ENCODE peak calls at places on chromosomes 5 and 9, in five cellular contexts. U is pancreas; H is CD8-positive, alpha-beta T cell; P is BJ; J is trophoblast cell. F is an unnamed sample.
A peak's percentile ranks its signal among the peaks of the same experiment; 100 is the strongest.

GRCh38 chr9:137251194-137251461 is at the start of gene STPG3:
- DNase-seq in U (no peak), H (no peak), P (no peak), J (no peak), F (no peak)

GRCh38 chr9:133981958-133982681 is 10.0 kb downstream of the VAV2 start:
- DNase-seq in U (no peak), H (no peak), P (no peak), J (no peak), F (no peak)

GRCh38 chr9:89795555-89796195 is 190.9 kb downstream of the GADD45G start:
- DNase-seq in U (no peak), H (no peak), P (no peak), J (peak; percentile 85), F (no peak)

GRCh38 chr5:109411627-109412026 is 1.9 kb upstream of the PJA2 start:
- DNase-seq in U (no peak), H (no peak), P (peak; percentile 74), J (no peak), F (peak; percentile 88)

GRCh38 chr5:119274767-119275130 is 81.1 kb upstream of the TNFAIP8 start:
- DNase-seq in U (no peak), H (peak; percentile 30), P (peak; percentile 37), J (no peak), F (no peak)

GRCh38 chr9:3385871-3386270 is 139.9 kb downstream of the RFX3 start:
- DNase-seq in U (no peak), H (no peak), P (no peak), J (no peak), F (no peak)

GRCh38 chr9:99140685-99141314 is 35.9 kb downstream of the TGFBR1 start:
- DNase-seq in U (peak; percentile 24), H (peak; percentile 56), P (no peak), J (no peak), F (no peak)

GRCh38 chr9:77827104-77827784 is 179.1 kb upstream of the GNA14 start:
- DNase-seq in U (no peak), H (no peak), P (no peak), J (no peak), F (no peak)

GRCh38 chr5:150021491-150022162 is 21.1 kb downstream of the HMGXB3 start:
- DNase-seq in U (no peak), H (no peak), P (no peak), J (no peak), F (no peak)

GRCh38 chr5:149583394-149583793 is 2.1 kb downstream of the ARHGEF37 start:
- DNase-seq in U (peak; percentile 79), H (no peak), P (no peak), J (no peak), F (no peak)

GRCh38 chr5:37435261-37435660 is 56.1 kb downstream of the WDR70 start:
- DNase-seq in U (no peak), H (no peak), P (no peak), J (no peak), F (no peak)

GRCh38 chr9:21906878-21907277 is 87.3 kb downstream of the CDKN2A start:
- DNase-seq in U (no peak), H (no peak), P (no peak), J (no peak), F (no peak)

GRCh38 chr5:15518786-15519185 is 18.8 kb downstream of the FBXL7 start:
- DNase-seq in U (no peak), H (no peak), P (no peak), J (peak; percentile 73), F (no peak)

DNA sequence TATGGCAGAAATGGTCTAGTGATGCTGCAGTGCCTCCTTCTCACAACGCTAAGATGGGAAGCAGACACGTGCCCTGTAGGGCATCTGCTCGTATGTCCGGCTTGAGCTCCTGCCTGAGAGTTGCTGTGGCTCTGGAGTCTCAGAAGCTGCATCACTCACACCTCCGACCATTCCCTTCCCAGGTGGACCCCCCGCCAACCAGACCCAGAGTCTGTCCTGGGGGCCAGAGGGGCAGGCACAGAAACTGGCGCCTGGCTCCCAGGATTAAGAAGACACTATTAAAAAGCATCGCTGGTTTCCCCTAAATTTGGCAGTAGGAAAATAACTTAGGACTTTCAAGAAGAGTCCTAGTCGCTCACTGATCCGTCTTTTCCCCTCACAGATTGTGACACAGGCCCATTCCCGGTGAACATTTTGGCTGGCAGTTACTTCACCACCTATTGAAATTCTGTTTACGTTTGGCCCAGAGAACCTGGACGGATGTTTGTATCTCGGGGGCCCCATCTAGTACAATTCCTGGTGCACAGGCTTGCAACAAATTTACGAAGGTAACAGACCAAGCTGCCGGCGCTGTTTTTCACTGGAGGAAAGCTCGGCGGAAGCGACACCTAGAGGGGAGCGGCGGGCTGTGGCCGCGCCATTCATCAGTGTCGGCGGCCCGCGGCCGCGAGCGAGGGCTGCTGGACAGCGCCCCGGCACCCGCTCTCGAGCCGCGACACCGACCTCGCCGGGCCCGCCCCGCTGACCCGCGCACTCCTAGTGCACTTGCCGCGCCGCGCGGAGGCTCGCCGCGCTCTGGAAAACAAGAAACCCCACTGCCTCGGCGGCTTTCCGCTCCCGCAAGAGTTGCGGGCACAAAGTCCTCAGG is 1.6 kb downstream of the FSTL4 start:
- DNase-seq in U (peak; percentile 74), H (no peak), P (no peak), J (peak; percentile 69), F (no peak)
- H3K4me3 ChIP-seq in U (peak overlapping the region; percentile 13), H (peak overlapping the region; percentile 54), P (no peak overlapping the region), J (no peak overlapping the region), F (no peak overlapping the region)

DNA sequence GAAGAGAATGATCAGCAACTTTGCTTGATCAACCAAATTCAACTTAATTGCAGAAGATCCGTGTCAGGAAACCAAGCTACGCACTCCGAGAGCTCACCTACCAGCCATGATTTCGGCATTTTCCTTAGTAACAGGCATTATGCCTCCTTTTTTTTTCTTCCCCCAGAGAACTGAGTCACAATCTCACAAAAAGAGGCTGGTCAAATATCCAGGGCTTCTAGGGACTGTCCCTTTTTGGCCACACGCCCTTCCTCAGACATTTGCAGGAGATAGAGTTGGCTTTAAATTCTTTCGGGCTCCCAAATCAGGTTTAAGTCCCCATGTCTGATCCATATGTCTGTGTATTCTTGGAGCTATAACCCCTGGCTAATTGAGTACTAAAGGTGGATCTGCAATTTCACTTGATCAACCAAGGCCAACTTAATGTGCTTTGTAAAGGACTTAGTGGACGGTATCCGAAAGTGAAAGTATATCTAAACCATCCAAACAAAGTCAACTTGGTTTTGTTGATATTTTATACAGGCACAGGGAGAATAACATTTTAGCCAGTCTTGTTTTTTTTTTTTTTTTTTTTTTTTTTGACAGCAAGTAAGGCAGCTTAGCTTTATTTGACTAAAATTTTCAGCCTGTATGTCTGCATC is 100.8 kb upstream of the TBCA start:
- DNase-seq in U (no peak), H (no peak), P (no peak), J (no peak), F (no peak)
- H3K4me3 ChIP-seq in U (no peak overlapping the region), H (no peak overlapping the region), P (no peak overlapping the region), J (no peak overlapping the region), F (no peak overlapping the region)

DNA sequence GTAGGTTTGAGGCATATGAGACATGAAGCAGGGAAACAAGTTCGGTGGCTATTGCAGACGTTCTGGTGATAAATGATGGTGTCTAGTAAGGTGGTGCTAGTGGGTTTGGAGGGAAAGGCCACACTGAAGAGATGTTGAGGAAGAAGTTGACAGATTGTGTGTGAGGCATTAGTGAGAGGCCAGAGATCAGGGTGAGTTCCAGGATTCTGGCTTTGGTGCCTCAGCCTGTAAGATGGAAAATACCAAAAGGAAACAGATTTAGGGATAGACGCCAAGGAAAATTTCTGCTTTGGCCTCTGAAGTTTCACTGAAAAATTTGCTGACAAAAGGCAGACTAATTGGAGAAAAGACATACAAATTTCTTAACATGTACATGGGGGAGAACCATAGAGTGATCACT is 6.4 kb upstream of the PAIP1 start:
- DNase-seq in U (no peak), H (no peak), P (no peak), J (no peak), F (no peak)
- H3K4me3 ChIP-seq in U (no peak overlapping the region), H (no peak overlapping the region), P (no peak overlapping the region), J (no peak overlapping the region), F (no peak overlapping the region)

DNA sequence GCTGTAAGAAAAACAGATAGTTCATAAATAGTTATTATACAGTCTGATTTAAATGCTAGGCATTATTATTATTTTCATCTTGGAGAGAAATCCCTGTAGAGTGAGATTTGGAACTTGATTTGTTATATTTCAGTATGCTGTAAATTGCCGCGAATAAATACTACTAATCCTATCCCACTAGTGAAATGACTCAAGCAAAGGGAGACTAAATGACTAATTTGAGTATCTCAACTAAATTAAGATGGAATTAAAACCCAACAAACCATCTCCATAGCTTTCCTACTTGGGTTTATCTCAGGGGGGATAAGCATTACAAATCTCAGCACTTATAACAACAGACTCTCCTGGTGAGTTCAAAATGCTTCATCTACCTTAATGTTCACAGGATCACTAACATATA is 206.0 kb downstream of the MCTP1 start:
- DNase-seq in U (no peak), H (no peak), P (no peak), J (no peak), F (no peak)
- H3K4me3 ChIP-seq in U (no peak overlapping the region), H (no peak overlapping the region), P (no peak overlapping the region), J (no peak overlapping the region), F (no peak overlapping the region)

DNA sequence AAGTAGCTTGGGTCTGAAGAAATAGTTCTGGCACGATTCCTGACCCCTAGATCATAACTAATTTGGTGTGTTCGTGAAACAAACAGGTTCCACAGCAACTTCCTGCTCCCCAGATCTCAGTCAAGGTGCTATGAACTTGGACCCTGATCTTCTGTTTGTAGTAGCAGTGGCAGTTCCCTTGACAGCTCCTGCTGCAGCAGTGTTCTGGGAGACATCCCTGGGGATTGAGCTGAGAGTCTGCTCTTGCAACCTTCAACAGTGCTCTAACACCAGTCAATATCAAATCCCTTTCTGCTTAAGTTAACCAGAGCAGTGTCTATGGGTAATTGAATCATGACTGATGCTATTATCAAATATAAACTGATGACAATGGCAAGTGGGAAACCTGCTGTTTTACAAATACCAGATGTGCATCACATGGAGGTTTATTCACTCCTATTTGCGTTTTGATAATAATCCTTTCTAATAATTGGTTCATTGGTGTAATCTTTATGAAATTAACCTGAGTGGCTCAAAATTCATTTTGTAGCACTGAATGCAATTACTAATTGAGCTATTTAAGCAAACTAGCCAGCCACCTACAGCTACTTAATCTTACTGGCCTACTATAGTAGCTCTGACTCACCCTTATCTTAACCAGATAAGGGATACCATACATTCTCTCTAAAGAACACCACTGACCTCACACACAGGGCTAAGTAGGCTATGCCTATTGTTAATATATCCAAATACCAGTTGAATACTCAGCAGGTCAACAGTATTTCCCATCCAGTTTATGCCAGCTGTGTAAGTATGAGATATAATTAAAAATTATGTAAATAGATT is 21.9 kb downstream of the KDM4C start:
- DNase-seq in U (no peak), H (no peak), P (no peak), J (peak; percentile 27), F (no peak)
- H3K4me3 ChIP-seq in U (no peak overlapping the region), H (no peak overlapping the region), P (no peak overlapping the region), J (no peak overlapping the region), F (no peak overlapping the region)